ENCODE peak calls at places on chromosome 10, in nine cellular contexts. One of them, this sample, is unnamed.

GRCh38 chr10:77461636-77462296 is 175.8 kb downstream of the KCNMA1 start:
- DNase-seq in stomach: no peak
- DNase-seq in upper lobe of left lung: no peak
- DNase-seq in GM23338: no peak
- DNase-seq in HepG2: no peak
- DNase-seq in vagina: no peak
- DNase-seq in transverse colon: no peak
- DNase-seq in spleen: no peak
- DNase-seq in sigmoid colon: no peak
- DNase-seq in this sample: no peak

GRCh38 chr10:96532523-96532922 is 18.8 kb upstream of the TLL2 start:
- DNase-seq in vagina: no peak
- DNase-seq in GM23338: no peak
- DNase-seq in transverse colon: no peak
- DNase-seq in spleen: no peak
- DNase-seq in stomach: peak; percentile 46
- DNase-seq in upper lobe of left lung: no peak
- DNase-seq in HepG2: no peak
- DNase-seq in sigmoid colon: no peak
- DNase-seq in this sample: no peak

GRCh38 chr10:6423004-6423403 is 157.1 kb downstream of the PRKCQ start:
- DNase-seq in stomach: no peak
- DNase-seq in GM23338: no peak
- DNase-seq in vagina: no peak
- DNase-seq in HepG2: no peak
- DNase-seq in sigmoid colon: no peak
- DNase-seq in upper lobe of left lung: no peak
- DNase-seq in transverse colon: no peak
- DNase-seq in spleen: no peak
- DNase-seq in this sample: no peak

GRCh38 chr10:93062499-93063216 is 2.1 kb downstream of the CYP26C1 start:
- DNase-seq in GM23338: peak; percentile 85
- DNase-seq in stomach: no peak
- DNase-seq in spleen: peak; percentile 85
- DNase-seq in sigmoid colon: no peak
- DNase-seq in upper lobe of left lung: peak; percentile 89
- DNase-seq in vagina: no peak
- DNase-seq in HepG2: no peak
- DNase-seq in transverse colon: no peak
- DNase-seq in this sample: no peak

GRCh38 chr10:52637592-52637991 is 135.0 kb downstream of the MBL2 start:
- DNase-seq in stomach: no peak
- DNase-seq in spleen: no peak
- DNase-seq in transverse colon: no peak
- DNase-seq in sigmoid colon: no peak
- DNase-seq in upper lobe of left lung: no peak
- DNase-seq in HepG2: peak; percentile 92
- DNase-seq in vagina: no peak
- DNase-seq in GM23338: no peak
- DNase-seq in this sample: no peak

GRCh38 chr10:96512997-96513685 is 585 bp downstream of the TLL2 start:
- DNase-seq in transverse colon: no peak
- DNase-seq in spleen: no peak
- DNase-seq in GM23338: peak; percentile 64
- DNase-seq in upper lobe of left lung: peak; percentile 85
- DNase-seq in stomach: no peak
- DNase-seq in sigmoid colon: no peak
- DNase-seq in HepG2: no peak
- DNase-seq in vagina: no peak
- DNase-seq in this sample: no peak

GRCh38 chr10:69728335-69728861 is 73.3 kb upstream of the COL13A1 start:
- DNase-seq in vagina: no peak
- DNase-seq in spleen: no peak
- DNase-seq in stomach: no peak
- DNase-seq in HepG2: no peak
- DNase-seq in upper lobe of left lung: no peak
- DNase-seq in transverse colon: no peak
- DNase-seq in GM23338: no peak
- DNase-seq in sigmoid colon: no peak
- DNase-seq in this sample: no peak

GRCh38 chr10:125156739-125157472 is 3.5 kb downstream of the CTBP2 start:
- DNase-seq in stomach: peak; percentile 67
- DNase-seq in transverse colon: no peak
- DNase-seq in HepG2: no peak
- DNase-seq in sigmoid colon: peak; percentile 35
- DNase-seq in GM23338: no peak
- DNase-seq in vagina: no peak
- DNase-seq in upper lobe of left lung: no peak
- DNase-seq in spleen: no peak
- DNase-seq in this sample: peak; percentile 4

DNA sequence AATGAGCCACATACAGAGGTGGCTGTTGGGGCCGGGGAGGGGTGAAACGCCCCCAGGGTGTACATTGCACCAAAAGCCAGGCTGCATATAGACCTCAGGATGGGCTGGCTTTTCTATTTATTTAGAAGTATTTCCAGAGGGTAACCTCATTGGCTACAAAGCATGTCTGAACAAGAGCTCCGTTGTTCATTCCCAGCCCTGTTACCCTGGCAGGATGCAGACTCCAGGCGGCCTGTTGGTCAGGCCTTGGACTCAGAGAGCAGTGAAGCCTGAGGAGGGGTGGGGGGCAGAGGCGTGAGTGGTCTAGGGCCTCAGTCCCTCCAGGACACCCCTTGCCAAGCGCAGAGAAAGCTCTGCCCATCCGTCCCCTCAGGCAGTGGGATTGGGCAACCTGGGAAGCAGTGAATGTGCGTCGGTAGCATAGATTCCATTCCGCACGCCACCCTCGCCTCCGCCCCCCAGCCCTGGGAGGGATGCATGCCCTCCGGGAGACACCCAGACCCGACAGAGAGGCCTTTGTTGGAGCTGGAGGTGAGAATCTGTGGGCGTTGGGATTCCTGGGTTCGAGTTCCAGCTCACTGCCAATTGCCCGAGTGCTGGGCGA is 41.9 kb downstream of the TCF7L2 start:
- DNase-seq in sigmoid colon: no peak
- DNase-seq in stomach: no peak
- DNase-seq in spleen: no peak
- DNase-seq in GM23338: no peak
- DNase-seq in transverse colon: no peak
- DNase-seq in upper lobe of left lung: peak; percentile 43
- DNase-seq in HepG2: peak; percentile 47
- DNase-seq in vagina: no peak
- DNase-seq in this sample: no peak
- H3K27ac ChIP-seq in sigmoid colon: no peak overlapping the region
- H3K27ac ChIP-seq in stomach: no peak overlapping the region
- H3K27ac ChIP-seq in spleen: no peak overlapping the region
- H3K27ac ChIP-seq in GM23338: peak overlapping the region; percentile 72
- H3K27ac ChIP-seq in transverse colon: no peak overlapping the region
- H3K27ac ChIP-seq in upper lobe of left lung: no peak overlapping the region
- H3K27ac ChIP-seq in HepG2: no peak overlapping the region
- H3K27ac ChIP-seq in vagina: no peak overlapping the region
- H3K27ac ChIP-seq in this sample: peak overlapping the region; percentile 27

GRCh38 chr10:130425169-130425568 is 289.0 kb downstream of the GLRX3 start:
- DNase-seq in GM23338: no peak
- DNase-seq in sigmoid colon: no peak
- DNase-seq in vagina: peak; percentile 74
- DNase-seq in HepG2: no peak
- DNase-seq in transverse colon: no peak
- DNase-seq in upper lobe of left lung: no peak
- DNase-seq in stomach: no peak
- DNase-seq in spleen: no peak
- DNase-seq in this sample: no peak

GRCh38 chr10:130421909-130422308 is 285.7 kb downstream of the GLRX3 start:
- DNase-seq in sigmoid colon: no peak
- DNase-seq in HepG2: no peak
- DNase-seq in spleen: no peak
- DNase-seq in transverse colon: no peak
- DNase-seq in stomach: no peak
- DNase-seq in vagina: peak; percentile 93
- DNase-seq in GM23338: no peak
- DNase-seq in upper lobe of left lung: no peak
- DNase-seq in this sample: no peak

GRCh38 chr10:130423455-130424305 is 287.5 kb downstream of the GLRX3 start:
- DNase-seq in HepG2: no peak
- DNase-seq in transverse colon: no peak
- DNase-seq in stomach: no peak
- DNase-seq in upper lobe of left lung: no peak
- DNase-seq in spleen: no peak
- DNase-seq in GM23338: no peak
- DNase-seq in vagina: peak; percentile 91
- DNase-seq in sigmoid colon: no peak
- DNase-seq in this sample: no peak

GRCh38 chr10:130424418-130424817 is 288.2 kb downstream of the GLRX3 start:
- DNase-seq in HepG2: no peak
- DNase-seq in sigmoid colon: no peak
- DNase-seq in transverse colon: no peak
- DNase-seq in GM23338: no peak
- DNase-seq in stomach: no peak
- DNase-seq in spleen: no peak
- DNase-seq in vagina: peak; percentile 74
- DNase-seq in upper lobe of left lung: no peak
- DNase-seq in this sample: no peak

DNA sequence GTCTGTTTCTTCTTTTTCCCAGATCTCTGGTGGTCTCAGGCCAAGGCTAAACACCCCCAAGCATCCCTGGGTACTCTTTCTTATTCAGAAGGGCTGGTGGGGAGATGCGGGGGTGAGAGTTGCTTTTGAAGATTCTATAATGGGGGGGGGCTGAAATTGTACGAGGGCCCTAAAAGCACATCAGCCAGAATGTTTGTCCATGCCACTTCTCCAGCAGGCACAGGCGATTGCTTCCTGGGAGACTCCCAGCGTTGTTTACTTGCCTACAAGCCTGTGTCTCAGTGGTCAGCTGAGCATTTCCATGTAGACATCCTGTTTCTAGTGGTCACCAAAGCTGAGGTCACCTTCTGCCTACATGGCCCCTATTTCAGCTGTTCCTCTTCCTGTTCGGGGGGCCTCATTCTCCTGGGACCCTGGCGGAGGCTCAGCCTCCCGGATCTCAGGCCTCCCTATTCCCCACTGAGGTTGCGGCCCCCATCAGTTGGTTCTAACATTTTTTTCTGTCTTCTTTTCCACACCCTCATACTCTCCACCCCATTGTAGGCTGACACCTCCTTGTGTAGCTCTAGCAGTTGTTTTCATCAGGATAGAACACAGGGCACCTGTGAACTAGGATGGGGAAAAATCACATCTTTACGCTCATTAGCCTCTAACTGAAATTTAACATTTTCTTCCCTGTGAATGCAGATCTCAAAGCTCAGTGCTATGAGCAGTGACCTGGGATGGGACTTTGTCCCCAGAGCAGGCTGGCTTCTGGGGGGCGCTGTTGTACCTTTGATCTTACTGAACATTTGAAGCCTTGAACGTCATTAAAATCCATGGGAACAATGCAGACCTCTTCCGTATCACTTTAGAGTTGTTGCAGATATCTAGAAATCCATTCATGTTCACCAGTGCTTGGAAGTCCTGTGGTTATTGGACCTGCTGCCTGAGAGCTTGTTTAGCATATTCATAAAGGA is 286.5 kb downstream of the GLRX3 start:
- DNase-seq in spleen: no peak
- DNase-seq in sigmoid colon: no peak
- DNase-seq in transverse colon: no peak
- DNase-seq in HepG2: no peak
- DNase-seq in vagina: peak; percentile 74
- DNase-seq in stomach: no peak
- DNase-seq in upper lobe of left lung: no peak
- DNase-seq in GM23338: no peak
- DNase-seq in this sample: no peak
- TF ChIP-seq CTCF in spleen: no peak
- TF ChIP-seq CTCF in sigmoid colon: no peak
- TF ChIP-seq CTCF in transverse colon: no peak
- TF ChIP-seq CTCF in HepG2: no peak
- TF ChIP-seq CTCF in vagina: no peak
- TF ChIP-seq CTCF in stomach: no peak
- TF ChIP-seq CTCF in upper lobe of left lung: no peak
- TF ChIP-seq CTCF in GM23338: no peak
- TF ChIP-seq CTCF in this sample: no peak

GRCh38 chr10:127635882-127636281 is 86.8 kb downstream of the NPS start:
- DNase-seq in HepG2: no peak
- DNase-seq in GM23338: no peak
- DNase-seq in upper lobe of left lung: no peak
- DNase-seq in sigmoid colon: no peak
- DNase-seq in vagina: no peak
- DNase-seq in transverse colon: no peak
- DNase-seq in stomach: no peak
- DNase-seq in spleen: no peak
- DNase-seq in this sample: no peak
- TF ChIP-seq POLR2AphosphoS5 in HepG2: no peak
- TF ChIP-seq POLR2AphosphoS5 in GM23338: no peak
- TF ChIP-seq POLR2AphosphoS5 in upper lobe of left lung: no peak
- TF ChIP-seq POLR2AphosphoS5 in sigmoid colon: no peak
- TF ChIP-seq POLR2AphosphoS5 in vagina: no peak
- TF ChIP-seq POLR2AphosphoS5 in transverse colon: no peak
- TF ChIP-seq POLR2AphosphoS5 in stomach: no peak
- TF ChIP-seq POLR2AphosphoS5 in spleen: no peak
- TF ChIP-seq POLR2AphosphoS5 in this sample: no peak

GRCh38 chr10:94092848-94093247 is 99.1 kb downstream of the PLCE1 start:
- DNase-seq in HepG2: no peak
- DNase-seq in spleen: no peak
- DNase-seq in transverse colon: no peak
- DNase-seq in GM23338: no peak
- DNase-seq in sigmoid colon: no peak
- DNase-seq in vagina: no peak
- DNase-seq in stomach: no peak
- DNase-seq in upper lobe of left lung: no peak
- DNase-seq in this sample: no peak

GRCh38 chr10:94088926-94089381 is 95.2 kb downstream of the PLCE1 start:
- DNase-seq in stomach: no peak
- DNase-seq in GM23338: no peak
- DNase-seq in vagina: peak; percentile 46
- DNase-seq in HepG2: no peak
- DNase-seq in spleen: no peak
- DNase-seq in transverse colon: no peak
- DNase-seq in upper lobe of left lung: no peak
- DNase-seq in sigmoid colon: no peak
- DNase-seq in this sample: no peak

GRCh38 chr10:94097656-94098055 is 103.9 kb downstream of the PLCE1 start:
- DNase-seq in vagina: no peak
- DNase-seq in spleen: no peak
- DNase-seq in stomach: no peak
- DNase-seq in sigmoid colon: no peak
- DNase-seq in GM23338: no peak
- DNase-seq in HepG2: no peak
- DNase-seq in transverse colon: no peak
- DNase-seq in upper lobe of left lung: no peak
- DNase-seq in this sample: no peak

GRCh38 chr10:94094540-94094939 is 100.8 kb downstream of the PLCE1 start:
- DNase-seq in stomach: no peak
- DNase-seq in upper lobe of left lung: no peak
- DNase-seq in GM23338: no peak
- DNase-seq in spleen: no peak
- DNase-seq in transverse colon: no peak
- DNase-seq in sigmoid colon: no peak
- DNase-seq in HepG2: no peak
- DNase-seq in vagina: no peak
- DNase-seq in this sample: no peak

DNA sequence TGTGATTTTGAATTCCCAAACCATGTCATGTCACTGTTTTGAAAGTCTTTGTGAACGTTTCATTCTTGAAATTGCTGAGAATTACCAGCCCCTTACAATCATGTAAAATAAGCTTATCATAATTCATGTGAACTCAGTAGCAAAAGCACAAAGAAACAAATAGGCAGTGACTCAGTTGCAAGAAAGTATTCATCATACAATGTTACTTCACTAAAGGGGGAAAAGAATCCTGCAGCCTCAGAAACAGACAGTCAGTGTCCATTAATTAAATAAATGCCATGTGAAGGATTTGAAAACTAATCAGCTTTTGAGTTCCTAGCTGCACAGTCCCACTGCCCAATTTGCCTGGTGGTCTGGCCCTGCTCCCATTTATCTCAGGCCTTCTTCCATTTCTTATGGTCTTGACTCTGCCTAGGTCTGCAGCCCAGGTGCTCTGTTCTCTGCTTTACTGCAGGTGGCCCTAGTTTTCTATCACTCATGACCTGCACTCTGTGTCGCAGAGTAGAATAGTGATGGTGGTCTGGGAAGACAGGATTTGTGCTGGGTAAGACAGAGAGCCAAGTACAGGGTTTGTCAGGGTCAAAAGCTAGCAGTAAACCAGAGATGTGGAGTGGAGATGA is 99.7 kb downstream of the PLCE1 start:
- DNase-seq in stomach: no peak
- DNase-seq in transverse colon: no peak
- DNase-seq in upper lobe of left lung: no peak
- DNase-seq in spleen: no peak
- DNase-seq in sigmoid colon: no peak
- DNase-seq in GM23338: no peak
- DNase-seq in HepG2: no peak
- DNase-seq in vagina: no peak
- DNase-seq in this sample: no peak
- H3K27ac ChIP-seq in stomach: peak overlapping the region; percentile 2
- H3K27ac ChIP-seq in transverse colon: peak overlapping the region; percentile 1
- H3K27ac ChIP-seq in upper lobe of left lung: peak overlapping the region; percentile 18
- H3K27ac ChIP-seq in spleen: no peak overlapping the region
- H3K27ac ChIP-seq in sigmoid colon: no peak overlapping the region
- H3K27ac ChIP-seq in GM23338: no peak overlapping the region
- H3K27ac ChIP-seq in HepG2: no peak overlapping the region
- H3K27ac ChIP-seq in vagina: no peak overlapping the region
- H3K27ac ChIP-seq in this sample: no peak overlapping the region

This sample was measured in suprapubic skin.